ENCODE peak calls at places on chromosomes 12 and 14, in ten cellular contexts. One of them, this sample, is unnamed.

GRCh38 chr14:105021656-105022275 is 883 bp upstream of the CDCA4 start:
- DNase-seq in astrocyte: no peak
- DNase-seq in A549: peak; percentile 84
- DNase-seq in Peyer's patch: peak; percentile 68
- DNase-seq in right lobe of liver: peak; percentile 43
- DNase-seq in PC-3: peak; percentile 21
- DNase-seq in heart left ventricle: no peak
- DNase-seq in cardiac muscle cell: peak; percentile 58
- DNase-seq in suprapubic skin: no peak
- DNase-seq in heart right ventricle: no peak
- DNase-seq in this sample: no peak

GRCh38 chr14:89957791-89958190 is 2.1 kb downstream of the TDP1 start:
- DNase-seq in astrocyte: peak; percentile 18
- DNase-seq in A549: no peak
- DNase-seq in Peyer's patch: no peak
- DNase-seq in right lobe of liver: no peak
- DNase-seq in PC-3: peak; percentile 21
- DNase-seq in heart left ventricle: no peak
- DNase-seq in cardiac muscle cell: no peak
- DNase-seq in suprapubic skin: no peak
- DNase-seq in heart right ventricle: no peak
- DNase-seq in this sample: no peak

GRCh38 chr12:19894049-19894448 is 454.8 kb downstream of the AEBP2 start:
- DNase-seq in astrocyte: peak; percentile 75
- DNase-seq in A549: no peak
- DNase-seq in Peyer's patch: no peak
- DNase-seq in right lobe of liver: no peak
- DNase-seq in PC-3: peak; percentile 6
- DNase-seq in heart left ventricle: no peak
- DNase-seq in cardiac muscle cell: no peak
- DNase-seq in suprapubic skin: no peak
- DNase-seq in heart right ventricle: no peak
- DNase-seq in this sample: no peak

GRCh38 chr12:111753144-111753881 is 13.4 kb upstream of the ALDH2 start:
- DNase-seq in astrocyte: no peak
- DNase-seq in A549: peak; percentile 63
- DNase-seq in Peyer's patch: peak; percentile 78
- DNase-seq in right lobe of liver: peak; percentile 70
- DNase-seq in PC-3: peak; percentile 48
- DNase-seq in heart left ventricle: peak; percentile 62
- DNase-seq in cardiac muscle cell: peak; percentile 79
- DNase-seq in suprapubic skin: no peak
- DNase-seq in heart right ventricle: peak; percentile 65
- DNase-seq in this sample: peak; percentile 61

GRCh38 chr12:111488271-111488670 is 82.5 kb downstream of the SH2B3 start:
- DNase-seq in astrocyte: no peak
- DNase-seq in A549: no peak
- DNase-seq in Peyer's patch: no peak
- DNase-seq in right lobe of liver: no peak
- DNase-seq in PC-3: no peak
- DNase-seq in heart left ventricle: peak; percentile 44
- DNase-seq in cardiac muscle cell: no peak
- DNase-seq in suprapubic skin: no peak
- DNase-seq in heart right ventricle: peak; percentile 60
- DNase-seq in this sample: peak; percentile 59

GRCh38 chr12:131188131-131189050 is 234.7 kb downstream of the ADGRD1 start:
- DNase-seq in astrocyte: no peak
- DNase-seq in A549: no peak
- DNase-seq in Peyer's patch: no peak
- DNase-seq in right lobe of liver: no peak
- DNase-seq in PC-3: no peak
- DNase-seq in heart left ventricle: no peak
- DNase-seq in cardiac muscle cell: no peak
- DNase-seq in suprapubic skin: no peak
- DNase-seq in heart right ventricle: no peak
- DNase-seq in this sample: no peak

GRCh38 chr12:15732341-15733061 is 56.7 kb downstream of the EPS8 start:
- DNase-seq in astrocyte: peak; percentile 77
- DNase-seq in A549: peak; percentile 74
- DNase-seq in Peyer's patch: no peak
- DNase-seq in right lobe of liver: no peak
- DNase-seq in PC-3: no peak
- DNase-seq in heart left ventricle: no peak
- DNase-seq in cardiac muscle cell: no peak
- DNase-seq in suprapubic skin: no peak
- DNase-seq in heart right ventricle: no peak
- DNase-seq in this sample: no peak

GRCh38 chr12:113805201-113805600 is 160.9 kb downstream of the RBM19 start:
- DNase-seq in astrocyte: no peak
- DNase-seq in A549: no peak
- DNase-seq in Peyer's patch: no peak
- DNase-seq in right lobe of liver: no peak
- DNase-seq in PC-3: no peak
- DNase-seq in heart left ventricle: no peak
- DNase-seq in cardiac muscle cell: no peak
- DNase-seq in suprapubic skin: no peak
- DNase-seq in heart right ventricle: no peak
- DNase-seq in this sample: no peak

GRCh38 chr14:43939836-43940235 is 567.2 kb downstream of the FSCB start:
- DNase-seq in astrocyte: no peak
- DNase-seq in A549: no peak
- DNase-seq in Peyer's patch: no peak
- DNase-seq in right lobe of liver: no peak
- DNase-seq in PC-3: no peak
- DNase-seq in heart left ventricle: no peak
- DNase-seq in cardiac muscle cell: no peak
- DNase-seq in suprapubic skin: no peak
- DNase-seq in heart right ventricle: no peak
- DNase-seq in this sample: no peak

GRCh38 chr12:122836027-122836921 is 1.0 kb downstream of the HIP1R start:
- DNase-seq in astrocyte: no peak
- DNase-seq in A549: no peak
- DNase-seq in Peyer's patch: peak; percentile 68
- DNase-seq in right lobe of liver: peak; percentile 37
- DNase-seq in PC-3: peak; percentile 70
- DNase-seq in heart left ventricle: no peak
- DNase-seq in cardiac muscle cell: peak; percentile 41
- DNase-seq in suprapubic skin: no peak
- DNase-seq in heart right ventricle: no peak
- DNase-seq in this sample: no peak

GRCh38 chr12:114371250-114371649 is 34.7 kb downstream of the TBX5 start:
- DNase-seq in astrocyte: no peak
- DNase-seq in A549: no peak
- DNase-seq in Peyer's patch: no peak
- DNase-seq in right lobe of liver: no peak
- DNase-seq in PC-3: no peak
- DNase-seq in heart left ventricle: no peak
- DNase-seq in cardiac muscle cell: no peak
- DNase-seq in suprapubic skin: no peak
- DNase-seq in heart right ventricle: no peak
- DNase-seq in this sample: no peak

GRCh38 chr14:67447033-67447381 is 35.0 kb upstream of the PLEK2 start:
- DNase-seq in astrocyte: no peak
- DNase-seq in A549: no peak
- DNase-seq in Peyer's patch: no peak
- DNase-seq in right lobe of liver: no peak
- DNase-seq in PC-3: no peak
- DNase-seq in heart left ventricle: no peak
- DNase-seq in cardiac muscle cell: no peak
- DNase-seq in suprapubic skin: no peak
- DNase-seq in heart right ventricle: no peak
- DNase-seq in this sample: no peak

DNA sequence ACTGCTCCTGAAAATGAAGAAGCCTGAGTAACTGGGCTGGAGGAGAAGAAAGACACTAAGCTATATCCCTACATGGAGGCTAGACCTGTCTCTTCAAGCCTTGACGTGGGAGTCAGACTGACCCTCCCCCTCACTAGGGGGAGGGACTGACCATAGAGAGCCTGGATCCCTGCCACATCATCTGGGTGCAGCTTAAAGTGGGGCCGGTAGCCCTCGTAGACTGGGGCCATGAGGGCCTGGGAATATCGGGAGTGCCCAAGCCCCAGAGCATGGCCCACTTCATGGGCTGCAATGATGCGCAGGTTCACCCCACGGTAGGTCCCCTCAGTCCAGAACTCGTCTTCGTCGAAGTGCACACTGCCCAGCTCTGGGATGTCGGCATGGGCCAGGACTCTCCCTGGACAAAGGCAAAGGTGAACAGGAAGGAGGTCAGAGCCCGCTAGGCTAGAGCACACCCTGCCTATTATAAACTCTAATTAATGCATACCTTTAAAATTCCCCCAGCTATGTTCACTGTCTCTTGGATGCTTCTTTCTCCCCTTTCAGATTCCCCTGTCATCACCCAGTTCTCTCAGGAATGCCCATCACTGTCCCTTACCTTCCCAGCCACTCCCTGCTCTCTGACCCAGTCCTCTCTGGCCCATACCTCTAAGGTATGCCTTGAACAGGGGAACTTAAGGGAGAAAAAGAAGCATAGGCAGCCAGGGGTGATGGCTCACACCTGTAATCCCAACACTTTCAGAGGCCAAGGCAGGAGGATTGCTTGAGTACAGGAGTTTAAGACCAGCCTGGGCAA is 3.2 kb downstream of the MMP19 start:
- DNase-seq in astrocyte: no peak
- DNase-seq in A549: no peak
- DNase-seq in Peyer's patch: no peak
- DNase-seq in right lobe of liver: no peak
- DNase-seq in PC-3: peak; percentile 35
- DNase-seq in heart left ventricle: no peak
- DNase-seq in cardiac muscle cell: no peak
- DNase-seq in suprapubic skin: peak; percentile 43
- DNase-seq in heart right ventricle: no peak
- DNase-seq in this sample: no peak
- TF ChIP-seq CTCF in astrocyte: no peak
- TF ChIP-seq CTCF in A549: no peak
- TF ChIP-seq CTCF in Peyer's patch: no peak
- TF ChIP-seq CTCF in right lobe of liver: no peak
- TF ChIP-seq CTCF in PC-3: no peak
- TF ChIP-seq CTCF in heart left ventricle: no peak
- TF ChIP-seq CTCF in cardiac muscle cell: no peak
- TF ChIP-seq CTCF in suprapubic skin: no peak
- TF ChIP-seq CTCF in heart right ventricle: no peak
- TF ChIP-seq CTCF in this sample: no peak

DNA sequence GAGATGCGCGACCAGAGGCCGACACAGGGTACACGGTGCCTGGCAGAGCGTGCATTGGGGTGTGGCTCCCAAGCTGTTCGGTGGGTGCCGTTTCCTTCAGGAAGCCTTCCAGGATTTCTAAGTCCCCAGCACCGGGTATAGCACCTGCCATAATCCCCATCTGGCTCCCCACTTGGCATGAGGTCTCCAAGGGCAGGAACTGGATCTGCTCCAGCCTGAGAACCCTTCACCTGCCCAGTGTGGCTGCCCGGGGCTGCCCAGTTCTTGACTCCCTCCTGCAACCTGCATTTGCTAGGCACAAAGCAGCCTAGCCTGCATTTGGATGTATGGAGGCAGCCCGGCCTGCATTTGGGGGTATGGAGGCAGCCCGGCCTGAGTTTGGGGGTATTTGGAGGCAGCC is 69.7 kb downstream of the RFLNA start:
- DNase-seq in astrocyte: no peak
- DNase-seq in A549: no peak
- DNase-seq in Peyer's patch: no peak
- DNase-seq in right lobe of liver: no peak
- DNase-seq in PC-3: no peak
- DNase-seq in heart left ventricle: no peak
- DNase-seq in cardiac muscle cell: no peak
- DNase-seq in suprapubic skin: no peak
- DNase-seq in heart right ventricle: no peak
- DNase-seq in this sample: no peak
- H3K4me1 ChIP-seq in astrocyte: peaks cover 28% of the 10 kb centered on the region
- H3K4me1 ChIP-seq in A549: peaks cover 69% of the 10 kb centered on the region
- H3K4me1 ChIP-seq in Peyer's patch: peaks cover 44% of the 10 kb centered on the region
- H3K4me1 ChIP-seq in right lobe of liver: peaks cover 34% of the 10 kb centered on the region
- H3K4me1 ChIP-seq in PC-3: peaks cover 10% of the 10 kb centered on the region
- H3K4me1 ChIP-seq in heart left ventricle: peaks cover 94% of the 10 kb centered on the region
- H3K4me1 ChIP-seq in cardiac muscle cell: no peaks in the 10 kb centered on the region
- H3K4me1 ChIP-seq in suprapubic skin: peaks cover 57% of the 10 kb centered on the region
- H3K4me1 ChIP-seq in heart right ventricle: peaks cover 83% of the 10 kb centered on the region
- H3K4me1 ChIP-seq in this sample: peaks cover 86% of the 10 kb centered on the region

GRCh38 chr12:119266963-119267362 is 67.6 kb upstream of the CCDC60 start:
- DNase-seq in astrocyte: no peak
- DNase-seq in A549: no peak
- DNase-seq in Peyer's patch: no peak
- DNase-seq in right lobe of liver: no peak
- DNase-seq in PC-3: no peak
- DNase-seq in heart left ventricle: no peak
- DNase-seq in cardiac muscle cell: no peak
- DNase-seq in suprapubic skin: no peak
- DNase-seq in heart right ventricle: no peak
- DNase-seq in this sample: no peak
- H3K9me3 ChIP-seq in astrocyte: no peaks in the 10 kb centered on the region
- H3K9me3 ChIP-seq in A549: no peaks in the 10 kb centered on the region
- H3K9me3 ChIP-seq in Peyer's patch: no peaks in the 10 kb centered on the region
- H3K9me3 ChIP-seq in right lobe of liver: no peaks in the 10 kb centered on the region
- H3K9me3 ChIP-seq in PC-3: peaks cover 11% of the 10 kb centered on the region
- H3K9me3 ChIP-seq in heart left ventricle: no peaks in the 10 kb centered on the region
- H3K9me3 ChIP-seq in cardiac muscle cell: no peaks in the 10 kb centered on the region
- H3K9me3 ChIP-seq in suprapubic skin: peaks cover 17% of the 10 kb centered on the region
- H3K9me3 ChIP-seq in heart right ventricle: peaks cover 24% of the 10 kb centered on the region
- H3K9me3 ChIP-seq in this sample: no peaks in the 10 kb centered on the region

GRCh38 chr14:29518335-29518734 is 409.3 kb downstream of the PRKD1 start:
- DNase-seq in astrocyte: peak; percentile 2
- DNase-seq in A549: no peak
- DNase-seq in Peyer's patch: no peak
- DNase-seq in right lobe of liver: no peak
- DNase-seq in PC-3: peak; percentile 39
- DNase-seq in heart left ventricle: no peak
- DNase-seq in cardiac muscle cell: no peak
- DNase-seq in suprapubic skin: no peak
- DNase-seq in heart right ventricle: no peak
- DNase-seq in this sample: no peak

GRCh38 chr14:29527286-29527685 is 400.4 kb downstream of the PRKD1 start:
- DNase-seq in astrocyte: no peak
- DNase-seq in A549: no peak
- DNase-seq in Peyer's patch: no peak
- DNase-seq in right lobe of liver: no peak
- DNase-seq in PC-3: no peak
- DNase-seq in heart left ventricle: no peak
- DNase-seq in cardiac muscle cell: no peak
- DNase-seq in suprapubic skin: no peak
- DNase-seq in heart right ventricle: no peak
- DNase-seq in this sample: no peak

GRCh38 chr14:29521526-29522137 is 406.0 kb downstream of the PRKD1 start:
- DNase-seq in astrocyte: no peak
- DNase-seq in A549: no peak
- DNase-seq in Peyer's patch: no peak
- DNase-seq in right lobe of liver: no peak
- DNase-seq in PC-3: peak; percentile 51
- DNase-seq in heart left ventricle: no peak
- DNase-seq in cardiac muscle cell: peak; percentile 20
- DNase-seq in suprapubic skin: no peak
- DNase-seq in heart right ventricle: no peak
- DNase-seq in this sample: no peak
- TF ChIP-seq CTCF in astrocyte: peak; percentile 28
- TF ChIP-seq CTCF in A549: no peak
- TF ChIP-seq CTCF in Peyer's patch: peak; percentile 52
- TF ChIP-seq CTCF in right lobe of liver: no peak
- TF ChIP-seq CTCF in PC-3: peak; percentile 77
- TF ChIP-seq CTCF in heart left ventricle: no peak
- TF ChIP-seq CTCF in cardiac muscle cell: peak; percentile 40
- TF ChIP-seq CTCF in suprapubic skin: no peak
- TF ChIP-seq CTCF in heart right ventricle: no peak
- TF ChIP-seq CTCF in this sample: no peak

GRCh38 chr14:106652494-106652893 is 1126.1 kb downstream of the TMEM121 start:
- DNase-seq in astrocyte: no peak
- DNase-seq in A549: no peak
- DNase-seq in Peyer's patch: no peak
- DNase-seq in right lobe of liver: no peak
- DNase-seq in PC-3: no peak
- DNase-seq in heart left ventricle: no peak
- DNase-seq in cardiac muscle cell: no peak
- DNase-seq in suprapubic skin: no peak
- DNase-seq in heart right ventricle: no peak
- DNase-seq in this sample: no peak
- H3K4me1 ChIP-seq in astrocyte: no peaks in the 10 kb centered on the region
- H3K4me1 ChIP-seq in A549: no peaks in the 10 kb centered on the region
- H3K4me1 ChIP-seq in Peyer's patch: no peaks in the 10 kb centered on the region
- H3K4me1 ChIP-seq in right lobe of liver: no peaks in the 10 kb centered on the region
- H3K4me1 ChIP-seq in PC-3: no peaks in the 10 kb centered on the region
- H3K4me1 ChIP-seq in heart left ventricle: no peaks in the 10 kb centered on the region
- H3K4me1 ChIP-seq in cardiac muscle cell: no peaks in the 10 kb centered on the region
- H3K4me1 ChIP-seq in suprapubic skin: no peaks in the 10 kb centered on the region
- H3K4me1 ChIP-seq in heart right ventricle: no peaks in the 10 kb centered on the region
- H3K4me1 ChIP-seq in this sample: no peaks in the 10 kb centered on the region